ENCODE peak calls at places on chromosomes 12 and 14, in five cellular contexts. J, L, S, M and N are unnamed samples.

GRCh38 chr14:31994391-31995033 is 82.6 kb upstream of the ARHGAP5 start:
- DNase-seq in S (no peak), M (peak; percentile 61), J (no peak), L (no peak), N (no peak)

GRCh38 chr14:69694730-69695663 is 71.9 kb upstream of the SRSF5 start:
- DNase-seq in M (peak; percentile 64), L (no peak), S (no peak), J (no peak), N (no peak)

GRCh38 chr14:21099596-21099985 is 1.1 kb upstream of the ZNF219 start:
- DNase-seq in S (no peak), M (no peak), L (no peak), J (no peak), N (no peak)

GRCh38 chr14:88986146-88986841 is 161.8 kb downstream of the TTC8 start:
- DNase-seq in S (peak; percentile 84), J (no peak), L (no peak), M (no peak), N (peak; percentile 55)

GRCh38 chr12:56763753-56764657 is 881 bp downstream of the HSD17B6 start:
- DNase-seq in M (no peak), J (no peak), L (no peak), S (peak; percentile 42), N (no peak)

GRCh38 chr14:99650189-99650588 is 5.3 kb downstream of the HHIPL1 start:
- DNase-seq in J (no peak), M (no peak), L (no peak), S (no peak), N (no peak)

GRCh38 chr12:6215932-6216494 is 15.8 kb downstream of the CD9 start:
- DNase-seq in L (peak; percentile 68), S (peak; percentile 83), J (no peak), M (peak; percentile 85), N (no peak)

GRCh38 chr12:31034372-31034771 is 39.3 kb upstream of the DDX11 start:
- DNase-seq in M (peak; percentile 30), S (no peak), L (no peak), J (no peak), N (no peak)

GRCh38 chr12:26523708-26524150 is 309.3 kb downstream of the ITPR2 start:
- DNase-seq in S (peak; percentile 62), M (no peak), J (no peak), L (no peak), N (peak; percentile 87)

GRCh38 chr14:46250113-46250703 is 401.4 kb downstream of the RPL10L start:
- DNase-seq in L (peak; percentile 4), J (peak; percentile 45), M (no peak), S (peak; percentile 60), N (peak; percentile 28)